ENCODE peak calls at places on chromosomes 5 and 9, in seven cellular contexts. H is HepG2, Q is mesenchymal stem cell, L is aorta, C is PC-3, N is NT2/D1, I is Peyer's patch. W is an unnamed sample.

GRCh38 chr9:112333639-112334318 is 360 bp upstream of the PTBP3 start:
- DNase-seq in H (peak; percentile 90), Q (peak; percentile 95), L (peak; percentile 96), C (peak; percentile 93), N (peak; percentile 94), I (peak; percentile 97), W (peak; percentile 98)

GRCh38 chr9:94802795-94803194 is 76.3 kb downstream of the AOPEP start:
- DNase-seq in H (no peak), Q (peak; percentile 84), L (no peak), C (no peak), N (no peak), I (no peak), W (no peak)

GRCh38 chr9:123568691-123569342 is 212.8 kb downstream of the CRB2 start:
- DNase-seq in H (no peak), Q (no peak), L (no peak), C (no peak), N (no peak), I (no peak), W (no peak)

GRCh38 chr9:19992556-19992955 is 203.7 kb upstream of the SLC24A2 start:
- DNase-seq in H (no peak), Q (peak; percentile 47), L (no peak), C (peak; percentile 52), N (no peak), I (no peak), W (no peak)

GRCh38 chr5:60333103-60333502 is 366.9 kb downstream of the DEPDC1B start:
- DNase-seq in H (no peak), Q (peak; percentile 6), L (no peak), C (peak; percentile 29), N (no peak), I (no peak), W (no peak)

GRCh38 chr5:65391591-65391990 is 90.1 kb downstream of the ADAMTS6 start:
- DNase-seq in H (no peak), Q (no peak), L (no peak), C (no peak), N (no peak), I (no peak), W (no peak)

GRCh38 chr5:166942948-166943347 is 1348.5 kb upstream of the WWC1 start:
- DNase-seq in H (no peak), Q (no peak), L (no peak), C (no peak), N (no peak), I (no peak), W (no peak)

GRCh38 chr9:126411225-126411947 is 84.8 kb downstream of the MVB12B start:
- DNase-seq in H (no peak), Q (no peak), L (no peak), C (peak; percentile 16), N (no peak), I (no peak), W (peak; percentile 48)

GRCh38 chr5:141812512-141812911 is 65.7 kb downstream of the PCDH1 start:
- DNase-seq in H (no peak), Q (no peak), L (no peak), C (no peak), N (no peak), I (no peak), W (no peak)

GRCh38 chr5:1815071-1815786 is 14.0 kb downstream of the NDUFS6 start:
- DNase-seq in H (no peak), Q (no peak), L (no peak), C (no peak), N (no peak), I (peak; percentile 28), W (no peak)

GRCh38 chr9:70868661-70869652 is 252.5 kb downstream of the TRPM3 start:
- DNase-seq in H (no peak), Q (no peak), L (no peak), C (no peak), N (peak; percentile 5), I (no peak), W (no peak)

GRCh38 chr5:158050401-158050800 is 191.5 kb upstream of the CLINT1 start:
- DNase-seq in H (no peak), Q (no peak), L (no peak), C (no peak), N (no peak), I (no peak), W (no peak)

GRCh38 chr5:83157120-83157519 is 79.8 kb downstream of the XRCC4 start:
- DNase-seq in H (no peak), Q (peak; percentile 10), L (no peak), C (no peak), N (no peak), I (no peak), W (no peak)

GRCh38 chr5:8081179-8081578 is 212.2 kb downstream of the MTRR start:
- DNase-seq in H (no peak), Q (no peak), L (no peak), C (no peak), N (no peak), I (no peak), W (no peak)

GRCh38 chr5:133397432-133397831 is 214.9 kb downstream of the FSTL4 start:
- DNase-seq in H (no peak), Q (no peak), L (no peak), C (no peak), N (no peak), I (no peak), W (no peak)

GRCh38 chr5:115423051-115423450 is 121.5 kb downstream of the FEM1C start:
- DNase-seq in H (no peak), Q (no peak), L (no peak), C (peak; percentile 66), N (no peak), I (no peak), W (no peak)

GRCh38 chr5:154762700-154763099 is 7.5 kb downstream of the LARP1 start:
- DNase-seq in H (no peak), Q (no peak), L (no peak), C (no peak), N (no peak), I (no peak), W (no peak)

GRCh38 chr5:154758977-154759376 is 3.8 kb downstream of the LARP1 start:
- DNase-seq in H (no peak), Q (no peak), L (no peak), C (peak; percentile 30), N (no peak), I (no peak), W (no peak)

GRCh38 chr5:154762261-154762660 is 7.1 kb downstream of the LARP1 start:
- DNase-seq in H (no peak), Q (no peak), L (no peak), C (no peak), N (no peak), I (no peak), W (no peak)

GRCh38 chr5:154758501-154758900 is 3.3 kb downstream of the LARP1 start:
- DNase-seq in H (no peak), Q (peak; percentile 46), L (no peak), C (no peak), N (no peak), I (no peak), W (no peak)

DNA sequence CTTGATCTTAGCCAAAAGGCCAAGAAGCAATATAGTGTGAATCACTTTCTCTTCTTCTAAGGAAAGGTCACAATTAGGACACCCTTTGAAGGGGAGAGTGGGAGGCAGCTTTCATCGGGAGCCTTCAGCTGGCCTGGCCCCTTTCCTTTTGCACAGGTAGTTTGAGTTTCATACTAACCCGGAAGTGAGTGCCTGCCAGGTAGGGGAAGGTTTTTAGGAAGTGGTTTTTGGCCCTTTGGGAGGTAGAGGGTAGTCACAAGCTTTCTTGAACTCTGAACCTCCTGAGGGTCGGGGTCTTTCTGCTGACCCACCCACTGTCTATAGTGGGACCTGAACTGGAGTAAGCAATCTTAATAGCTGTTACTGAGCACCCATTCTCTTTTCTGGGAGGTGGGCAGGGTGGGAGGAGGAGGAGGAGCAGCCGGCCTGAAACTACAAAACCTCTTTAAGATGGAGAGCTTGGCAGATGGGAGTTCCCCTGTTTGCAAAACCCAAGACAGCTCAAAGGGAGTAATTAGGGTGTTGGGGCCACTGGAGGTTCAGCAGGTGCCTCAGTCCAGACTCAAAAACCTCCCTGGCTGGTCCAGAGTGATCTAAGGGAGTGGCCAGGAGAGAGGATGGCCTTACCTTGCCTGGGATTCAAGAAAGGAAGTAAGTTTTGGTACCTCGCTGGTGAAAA is 6.0 kb downstream of the LARP1 start:
- DNase-seq in H (no peak), Q (no peak), L (no peak), C (no peak), N (no peak), I (no peak), W (peak; percentile 38)
- H3K4me3 ChIP-seq in H (no peak overlapping the region), Q (no peak overlapping the region), L (no peak overlapping the region), C (no peak overlapping the region), N (no peak overlapping the region), I (no peak overlapping the region), W (peak overlapping the region; percentile 84)

GRCh38 chr9:136799854-136800657 is 3.9 kb downstream of the CCDC183 start:
- DNase-seq in H (peak; percentile 85), Q (peak; percentile 76), L (peak; percentile 75), C (peak; percentile 78), N (peak; percentile 88), I (peak; percentile 97), W (peak; percentile 84)

GRCh38 chr9:136796238-136796774 is at the start of gene CCDC183:
- DNase-seq in H (no peak), Q (peak; percentile 17), L (no peak), C (no peak), N (no peak), I (no peak), W (no peak)

GRCh38 chr9:136798708-136799078 is 2.6 kb downstream of the CCDC183 start:
- DNase-seq in H (no peak), Q (no peak), L (peak; percentile 38), C (no peak), N (no peak), I (no peak), W (no peak)

GRCh38 chr9:136802321-136802720 is 5.4 kb upstream of the RABL6 start:
- DNase-seq in H (no peak), Q (no peak), L (no peak), C (no peak), N (no peak), I (no peak), W (no peak)

GRCh38 chr9:136799079-136799853 is 3.1 kb downstream of the CCDC183 start:
- DNase-seq in H (peak; percentile 80), Q (no peak), L (peak; percentile 48), C (peak; percentile 48), N (no peak), I (peak; percentile 80), W (no peak)
- H3K4me3 ChIP-seq in H (peak overlapping the region; percentile 85), Q (no peak overlapping the region), L (no peak overlapping the region), C (peak overlapping the region; percentile 64), N (peak overlapping the region; percentile 32), I (peak overlapping the region; percentile 51), W (peak overlapping the region; percentile 62)

DNA sequence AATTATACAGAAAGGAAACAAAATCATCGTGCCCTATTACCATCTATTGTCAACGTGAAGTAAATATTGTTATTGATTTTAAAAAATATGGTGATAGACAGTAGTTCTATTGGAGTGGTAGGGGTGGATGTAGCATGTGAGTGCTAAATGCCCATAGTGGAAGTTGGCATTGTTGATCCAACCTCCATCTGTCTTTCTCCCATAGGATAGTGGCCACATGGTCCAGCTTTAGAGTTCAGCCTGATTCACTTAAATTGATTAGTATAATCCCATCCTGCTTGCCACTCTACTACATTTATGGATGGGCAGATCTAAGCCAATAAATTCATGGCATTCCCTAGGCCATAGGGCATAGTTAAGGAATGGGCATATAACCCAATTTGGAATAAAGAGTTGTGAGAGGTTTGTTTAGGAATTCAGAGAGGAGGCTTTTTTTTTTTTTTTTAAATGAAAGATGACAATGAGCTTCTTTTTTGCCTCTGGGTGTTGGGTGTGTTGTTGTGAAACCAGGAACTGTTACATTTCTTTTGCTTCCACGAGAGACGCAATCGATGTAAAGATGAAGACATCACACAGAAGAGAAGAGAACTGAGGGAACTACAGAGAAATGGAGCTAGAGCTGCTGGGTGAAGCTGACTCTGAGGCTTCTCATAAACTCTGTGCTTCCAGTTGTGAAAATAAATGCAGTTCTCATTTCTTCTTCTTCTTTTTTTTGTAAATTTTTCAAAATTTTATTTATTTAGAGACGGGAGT is 12.5 kb upstream of the CHD1 start:
- DNase-seq in H (no peak), Q (no peak), L (no peak), C (no peak), N (no peak), I (no peak), W (no peak)
- H3K4me3 ChIP-seq in H (no peak overlapping the region), Q (no peak overlapping the region), L (no peak overlapping the region), C (no peak overlapping the region), N (no peak overlapping the region), I (no peak overlapping the region), W (no peak overlapping the region)

GRCh38 chr9:96021616-96022444 is 146.3 kb downstream of the ERCC6L2 start:
- DNase-seq in H (no peak), Q (no peak), L (no peak), C (no peak), N (no peak), I (peak; percentile 55), W (no peak)
- H3K4me3 ChIP-seq in H (peak overlapping the region; percentile 74), Q (peak overlapping the region; percentile 59), L (peak overlapping the region; percentile 55), C (peak overlapping the region; percentile 64), N (peak overlapping the region; percentile 55), I (peak overlapping the region; percentile 62), W (no peak overlapping the region)

W was measured in OCI-LY7.